ENCODE peak calls at places on chromosomes 1 and 21, in nine cellular contexts. C, O, G, S, V, Q, F, X and W are unnamed samples. For H3K9me3 and H3K27me3, the result is how much of the 10 kb centered on the place peaks cover.

GRCh38 chr21:15514073-15514946 is 215.5 kb upstream of the USP25 start:
- DNase-seq in C (no peak), O (no peak), G (no peak), S (no peak), V (no peak), Q (no peak), F (no peak), X (no peak), W (peak)

GRCh38 chr1:90725341-90725960 is 8.3 kb upstream of the BARHL2 start:
- DNase-seq in C (no peak), O (no peak), G (no peak), S (no peak), V (no peak), Q (no peak), F (no peak), X (no peak), W (no peak)

GRCh38 chr1:80922906-80923305 is 877.8 kb upstream of the ADGRL2 start:
- DNase-seq in C (no peak), O (no peak), G (no peak), S (no peak), V (no peak), Q (no peak), F (no peak), X (no peak), W (no peak)

GRCh38 chr1:116902718-116903390 is 6.9 kb upstream of the PTGFRN start:
- DNase-seq in C (no peak), O (no peak), G (peak), S (no peak), V (no peak), Q (no peak), F (no peak), X (peak), W (no peak)

GRCh38 chr1:236472850-236473788 is 50.7 kb upstream of the LGALS8 start:
- DNase-seq in C (no peak), O (no peak), G (no peak), S (no peak), V (no peak), Q (no peak), F (no peak), X (no peak), W (no peak)

GRCh38 chr1:160639652-160640051 is 7.2 kb downstream of the SLAMF1 start:
- DNase-seq in C (no peak), O (no peak), G (no peak), S (no peak), V (no peak), Q (no peak), F (no peak), X (no peak), W (no peak)

GRCh38 chr1:234746798-234747196 is 136.8 kb upstream of the IRF2BP2 start:
- DNase-seq in C (no peak), O (peak), G (peak), S (peak), V (no peak), Q (no peak), F (no peak), X (no peak), W (no peak)

GRCh38 chr1:228930479-228930957 is 195.2 kb downstream of the RHOU start:
- DNase-seq in C (no peak), O (peak), G (peak), S (no peak), V (no peak), Q (no peak), F (no peak), X (no peak), W (no peak)

GRCh38 chr1:148434832-148435231 is 48.3 kb downstream of the PPIAL4G start:
- DNase-seq in C (no peak), O (no peak), G (no peak), S (no peak), V (no peak), Q (no peak), F (no peak), X (no peak), W (no peak)

GRCh38 chr1:174074757-174075156 is 52.6 kb upstream of the RC3H1 start:
- DNase-seq in C (no peak), O (peak), G (no peak), S (no peak), V (no peak), Q (no peak), F (no peak), X (no peak), W (peak)

GRCh38 chr21:41751621-41752020 is 15.2 kb downstream of the RIPK4 start:
- DNase-seq in C (peak), O (no peak), G (no peak), S (no peak), V (no peak), Q (no peak), F (peak), X (no peak), W (no peak)

GRCh38 chr21:15197696-15198095 is 132.9 kb upstream of the NRIP1 start:
- DNase-seq in C (no peak), O (peak), G (no peak), S (no peak), V (no peak), Q (no peak), F (no peak), X (no peak), W (no peak)

GRCh38 chr1:150072959-150073358 is 5.4 kb downstream of the VPS45 start:
- DNase-seq in C (no peak), O (no peak), G (peak), S (peak), V (no peak), Q (no peak), F (no peak), X (no peak), W (no peak)

GRCh38 chr1:58064281-58064680 is 482.2 kb downstream of the OMA1 start:
- DNase-seq in C (no peak), O (no peak), G (no peak), S (no peak), V (no peak), Q (no peak), F (no peak), X (no peak), W (no peak)

GRCh38 chr1:54953846-54954245 is 26.6 kb upstream of the TMEM61 start:
- DNase-seq in C (no peak), O (no peak), G (no peak), S (no peak), V (no peak), Q (no peak), F (no peak), X (no peak), W (no peak)

GRCh38 chr21:45877160-45877438 is 104.5 kb upstream of the COL6A1 start:
- DNase-seq in C (no peak), O (no peak), G (no peak), S (no peak), V (no peak), Q (no peak), F (peak), X (no peak), W (no peak)

GRCh38 chr1:201262963-201263608 is 20.2 kb upstream of the PKP1 start:
- DNase-seq in C (peak), O (no peak), G (peak), S (no peak), V (no peak), Q (no peak), F (no peak), X (no peak), W (no peak)

GRCh38 chr21:18349468-18349867 is 54.1 kb downstream of the TMPRSS15 start:
- DNase-seq in C (no peak), O (no peak), G (no peak), S (no peak), V (no peak), Q (no peak), F (no peak), X (no peak), W (no peak)

GRCh38 chr1:110150330-110151174 is at the start of gene SLC6A17:
- DNase-seq in C (peak), O (peak), G (peak), S (peak), V (no peak), Q (peak), F (peak), X (no peak), W (no peak)

GRCh38 chr1:30144831-30145230 is 578.6 kb downstream of the MATN1 start:
- DNase-seq in C (no peak), O (no peak), G (no peak), S (no peak), V (no peak), Q (no peak), F (no peak), X (no peak), W (no peak)

GRCh38 chr1:30138891-30139290 is 584.5 kb downstream of the MATN1 start:
- DNase-seq in C (no peak), O (no peak), G (no peak), S (no peak), V (no peak), Q (no peak), F (peak), X (no peak), W (no peak)

GRCh38 chr1:30137001-30137400 is 586.4 kb downstream of the MATN1 start:
- DNase-seq in C (no peak), O (no peak), G (no peak), S (no peak), V (no peak), Q (no peak), F (no peak), X (no peak), W (no peak)

GRCh38 chr1:30143517-30143916 is 579.9 kb downstream of the MATN1 start:
- DNase-seq in C (no peak), O (no peak), G (no peak), S (no peak), V (no peak), Q (no peak), F (no peak), X (no peak), W (no peak)

DNA sequence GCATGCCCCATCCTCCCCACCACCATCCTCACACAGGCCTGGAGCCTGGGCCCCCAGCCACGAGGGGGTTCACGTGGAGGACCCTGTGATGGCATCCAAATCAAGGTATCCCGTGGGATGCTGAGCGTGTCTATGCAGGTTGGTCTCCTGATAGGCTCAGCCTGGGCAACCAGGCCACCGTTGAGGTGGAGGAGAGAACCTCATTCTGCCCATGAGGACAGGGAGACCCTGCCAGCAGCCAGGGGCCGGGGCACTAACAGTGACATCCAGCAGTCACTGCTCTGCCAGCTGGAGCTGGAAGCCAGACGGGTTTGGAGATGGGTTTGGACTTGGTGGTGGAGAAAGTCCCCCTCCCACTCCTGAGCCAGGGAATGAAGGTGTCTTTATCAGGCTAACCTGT is 582.8 kb downstream of the MATN1 start:
- DNase-seq in C (no peak), O (no peak), G (no peak), S (no peak), V (no peak), Q (no peak), F (peak), X (no peak), W (no peak)
- H3K9me3 ChIP-seq in C (under half), O (under half), G (under half), S (under half), V (under half), Q (under half), F (under half), X (under half), W (under half)

DNA sequence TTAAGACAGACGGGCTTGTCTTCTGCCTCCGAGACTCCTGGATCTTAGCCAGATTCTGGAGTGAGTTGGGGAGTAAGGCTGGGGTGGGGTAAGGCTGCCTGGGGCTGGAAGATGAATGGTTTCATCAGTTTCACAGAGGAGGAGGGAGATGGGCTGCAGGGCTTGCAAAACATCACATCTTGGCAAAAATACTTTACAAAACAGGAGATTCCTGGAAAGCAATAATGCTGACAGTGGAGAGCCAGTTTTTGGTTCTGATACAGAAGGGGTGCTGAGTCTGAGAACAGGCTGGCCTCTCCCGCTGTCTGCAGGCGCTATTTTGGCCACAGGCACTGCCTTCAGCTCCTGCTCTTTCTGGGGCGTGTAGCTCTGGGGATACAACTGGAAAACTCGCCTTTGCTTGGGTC is 83.4 kb upstream of the KCNE2 start:
- DNase-seq in C (no peak), O (no peak), G (no peak), S (no peak), V (peak), Q (peak), F (no peak), X (no peak), W (no peak)
- H3K27me3 ChIP-seq in C (under half), O (under half), G (under half), S (under half), V (under half), Q (under half), F (under half), X (under half), W (under half)

GRCh38 chr1:152448496-152448895 is 34.4 kb upstream of the CRNN start:
- DNase-seq in C (no peak), O (no peak), G (no peak), S (no peak), V (no peak), Q (no peak), F (no peak), X (no peak), W (no peak)

GRCh38 chr1:152447484-152447883 is 33.4 kb upstream of the CRNN start:
- DNase-seq in C (no peak), O (no peak), G (no peak), S (no peak), V (no peak), Q (no peak), F (no peak), X (no peak), W (no peak)

GRCh38 chr1:152451254-152451653 is 37.2 kb upstream of the CRNN start:
- DNase-seq in C (no peak), O (no peak), G (peak), S (no peak), V (no peak), Q (no peak), F (no peak), X (no peak), W (no peak)

GRCh38 chr1:152449661-152450060 is 35.6 kb upstream of the CRNN start:
- DNase-seq in C (no peak), O (no peak), G (no peak), S (no peak), V (no peak), Q (no peak), F (no peak), X (no peak), W (no peak)

DNA sequence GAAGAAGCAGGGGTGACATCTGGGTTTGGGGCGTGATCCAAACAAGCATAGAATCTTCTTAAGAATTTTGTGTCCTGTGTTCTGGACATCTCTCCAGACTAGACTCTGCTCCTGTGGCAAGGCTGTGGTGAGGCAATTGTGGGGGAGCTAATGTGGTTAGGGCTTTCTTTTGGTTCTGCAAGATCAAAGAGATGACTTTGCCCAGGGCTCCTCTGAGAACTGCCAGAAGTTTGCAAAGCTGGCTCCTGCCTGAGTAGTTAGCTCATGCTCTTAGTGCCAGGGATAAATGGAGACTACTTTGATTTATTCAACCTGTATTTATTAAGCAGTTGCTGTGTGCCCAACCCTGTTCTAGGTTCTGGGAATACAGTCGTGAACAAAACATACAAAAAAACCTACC is 34.0 kb upstream of the CRNN start:
- DNase-seq in C (no peak), O (no peak), G (no peak), S (no peak), V (no peak), Q (no peak), F (no peak), X (no peak), W (no peak)
- H3K9me3 ChIP-seq in C (under half), O (under half), G (under half), S (under half), V (under half), Q (under half), F (under half), X (under half), W (under half)

GRCh38 chr1:2535455-2535854 is 5.4 kb upstream of the HES5 start:
- DNase-seq in C (no peak), O (no peak), G (no peak), S (no peak), V (no peak), Q (no peak), F (no peak), X (no peak), W (no peak)

GRCh38 chr1:2534775-2535387 is 4.8 kb upstream of the HES5 start:
- DNase-seq in C (no peak), O (peak), G (peak), S (no peak), V (no peak), Q (no peak), F (no peak), X (no peak), W (no peak)

GRCh38 chr1:2535981-2536380 is 5.9 kb upstream of the HES5 start:
- DNase-seq in C (no peak), O (no peak), G (no peak), S (no peak), V (no peak), Q (no peak), F (no peak), X (no peak), W (no peak)

GRCh38 chr1:2533356-2533755 is 3.3 kb upstream of the HES5 start:
- DNase-seq in C (no peak), O (peak), G (peak), S (no peak), V (no peak), Q (no peak), F (no peak), X (no peak), W (no peak)

DNA sequence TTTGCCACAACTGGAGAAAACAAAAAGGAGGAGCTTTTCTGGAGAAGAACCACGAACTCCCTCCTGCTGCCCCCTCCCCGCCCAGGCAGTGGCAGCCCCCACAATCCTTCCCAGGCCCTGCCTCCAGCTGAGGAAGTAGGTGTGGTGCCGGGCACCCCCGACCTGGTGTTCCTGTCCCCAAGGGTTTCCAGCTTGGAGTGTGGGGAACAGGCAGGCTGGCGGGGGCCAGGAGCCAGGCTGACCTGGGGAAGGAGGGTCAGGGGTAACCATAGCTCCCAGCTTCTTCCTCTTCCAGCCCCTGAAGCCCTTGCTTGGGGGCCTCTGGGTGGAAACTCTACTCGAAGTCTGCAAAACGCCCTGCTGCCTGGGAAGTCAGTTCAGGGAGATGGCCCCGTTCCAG is 4.3 kb upstream of the HES5 start:
- DNase-seq in C (no peak), O (no peak), G (no peak), S (no peak), V (no peak), Q (no peak), F (no peak), X (no peak), W (no peak)
- H3K27me3 ChIP-seq in C (half or more), O (under half), G (under half), S (under half), V (under half), Q (under half), F (under half), X (under half), W (under half)